ENCODE peak calls at places on chromosome 21, in six cellular contexts. U is HS-5; H is CD8-positive, alpha-beta memory T cell; Q is erythroblast; T is NCI-H748 treated with DMSO at 0.1 percent for 48 hours; M is NCI-H2171 treated with DMSO at 0.1 percent for 48 hours. O is an unnamed sample.

GRCh38 chr21:31656199-31657095 is 3.0 kb upstream of the SOD1 start:
- DNase-seq in T (no peak), U (no peak), M (no peak), H (no peak), Q (no peak), O (no peak)

GRCh38 chr21:38494254-38494648 is 4.0 kb downstream of the ERG start:
- DNase-seq in T (no peak), U (no peak), M (no peak), Q (no peak), H (no peak), O (no peak)

GRCh38 chr21:42561742-42562141 is 48.1 kb downstream of the SLC37A1 start:
- DNase-seq in H (no peak), Q (peak; percentile 33), M (peak; percentile 28), T (no peak), U (no peak), O (no peak)

GRCh38 chr21:35349378-35350080 is 300.4 kb upstream of the RUNX1 start:
- DNase-seq in M (no peak), Q (no peak), H (no peak), U (no peak), T (no peak), O (no peak)

GRCh38 chr21:39037807-39038405 is 145.3 kb downstream of the PSMG1 start:
- DNase-seq in T (no peak), M (no peak), U (no peak), H (no peak), Q (peak; percentile 9), O (no peak)

GRCh38 chr21:17389311-17389710 is 123.5 kb upstream of the CXADR start:
- DNase-seq in U (no peak), H (no peak), T (no peak), M (no peak), Q (no peak), O (no peak)

GRCh38 chr21:42424848-42425602 is 21.3 kb downstream of the UBASH3A start:
- DNase-seq in T (no peak), U (no peak), M (peak; percentile 42), H (peak; percentile 67), Q (no peak), O (peak; percentile 91)

GRCh38 chr21:45540601-45540970 is 1.7 kb downstream of the SLC19A1 start:
- DNase-seq in U (no peak), Q (no peak), T (no peak), M (no peak), H (no peak), O (no peak)

GRCh38 chr21:24852610-24853195 is 754.6 kb downstream of the MRPL39 start:
- DNase-seq in Q (no peak), T (no peak), M (no peak), H (no peak), U (no peak), O (no peak)

GRCh38 chr21:29085106-29085752 is 11.8 kb upstream of the CCT8 start:
- DNase-seq in U (no peak), Q (no peak), H (no peak), T (no peak), M (no peak), O (no peak)

GRCh38 chr21:19461481-19462205 is 1058.1 kb upstream of the TMPRSS15 start:
- DNase-seq in U (no peak), T (no peak), Q (peak; percentile 14), M (no peak), H (no peak), O (no peak)

GRCh38 chr21:25461730-25462129 is 145.6 kb downstream of the MRPL39 start:
- DNase-seq in H (no peak), M (no peak), U (no peak), Q (no peak), T (no peak), O (no peak)

GRCh38 chr21:46124926-46125845 is 27.3 kb downstream of the COL6A2 start:
- DNase-seq in T (no peak), H (peak; percentile 0), U (no peak), Q (no peak), M (no peak), O (no peak)

GRCh38 chr21:31780944-31781343 is 49.0 kb upstream of the SCAF4 start:
- DNase-seq in Q (no peak), M (peak; percentile 80), H (no peak), U (no peak), T (peak; percentile 46), O (no peak)

GRCh38 chr21:35368326-35368725 is 319.2 kb upstream of the RUNX1 start:
- DNase-seq in H (no peak), Q (no peak), T (no peak), U (no peak), M (no peak), O (no peak)

GRCh38 chr21:42685954-42686500 is 32.6 kb downstream of the PDE9A start:
- DNase-seq in Q (no peak), U (no peak), T (no peak), M (no peak), H (no peak), O (no peak)

GRCh38 chr21:28193189-28193588 is 799.5 kb downstream of the LTN1 start:
- DNase-seq in M (no peak), H (no peak), T (no peak), Q (no peak), U (no peak), O (no peak)

GRCh38 chr21:32481875-32482408 is 69.4 kb downstream of the EVA1C start:
- DNase-seq in M (no peak), T (no peak), Q (no peak), H (no peak), U (no peak), O (no peak)

GRCh38 chr21:14955936-14956520 is 108.8 kb downstream of the NRIP1 start:
- DNase-seq in Q (no peak), T (no peak), U (no peak), M (no peak), H (no peak), O (no peak)

GRCh38 chr21:43352568-43353281 is 74.2 kb downstream of the SIK1 start:
- DNase-seq in H (no peak), M (no peak), U (no peak), T (no peak), Q (peak; percentile 37), O (peak; percentile 45)

GRCh38 chr21:24367936-24368335 is 1239.3 kb downstream of the MRPL39 start:
- DNase-seq in T (no peak), M (no peak), Q (no peak), U (peak; percentile 13), H (no peak), O (no peak)

GRCh38 chr21:26437326-26438009 is 135.6 kb downstream of the CYYR1 start:
- DNase-seq in H (no peak), U (no peak), Q (no peak), T (no peak), M (no peak), O (no peak)